ENCODE peak calls at places on chromosome 17, in nine cellular contexts. One of them, this sample, is unnamed.
A peak's percentile ranks its signal among the peaks of the same experiment; 100 is the strongest.

GRCh38 chr17:16378631-16379282 is 2.1 kb upstream of the UBB start:
- DNase-seq in astrocyte of the spinal cord: no peak
- DNase-seq in coronary artery: no peak
- DNase-seq in HFF-Myc: no peak
- DNase-seq in HCT116: no peak
- DNase-seq in ovary: no peak
- DNase-seq in endodermal cell: peak; percentile 73
- DNase-seq in IMR-90: no peak
- DNase-seq in fibroblast of mammary gland: no peak
- DNase-seq in this sample: no peak

GRCh38 chr17:82690786-82691489 is 7.6 kb downstream of the RAB40B start:
- DNase-seq in astrocyte of the spinal cord: no peak
- DNase-seq in coronary artery: no peak
- DNase-seq in HFF-Myc: no peak
- DNase-seq in HCT116: no peak
- DNase-seq in ovary: no peak
- DNase-seq in endodermal cell: no peak
- DNase-seq in IMR-90: no peak
- DNase-seq in fibroblast of mammary gland: no peak
- DNase-seq in this sample: no peak

GRCh38 chr17:74340470-74341023 is 14.5 kb downstream of the KIF19 start:
- DNase-seq in astrocyte of the spinal cord: no peak
- DNase-seq in coronary artery: no peak
- DNase-seq in HFF-Myc: no peak
- DNase-seq in HCT116: no peak
- DNase-seq in ovary: no peak
- DNase-seq in endodermal cell: no peak
- DNase-seq in IMR-90: no peak
- DNase-seq in fibroblast of mammary gland: no peak
- DNase-seq in this sample: no peak

GRCh38 chr17:72056727-72057290 is 64.0 kb upstream of the SOX9 start:
- DNase-seq in astrocyte of the spinal cord: no peak
- DNase-seq in coronary artery: no peak
- DNase-seq in HFF-Myc: no peak
- DNase-seq in HCT116: no peak
- DNase-seq in ovary: no peak
- DNase-seq in endodermal cell: peak; percentile 74
- DNase-seq in IMR-90: no peak
- DNase-seq in fibroblast of mammary gland: no peak
- DNase-seq in this sample: no peak

GRCh38 chr17:77963441-77963840 is 4.9 kb downstream of the TNRC6C start:
- DNase-seq in astrocyte of the spinal cord: peak; percentile 95
- DNase-seq in coronary artery: no peak
- DNase-seq in HFF-Myc: peak; percentile 66
- DNase-seq in HCT116: no peak
- DNase-seq in ovary: peak; percentile 44
- DNase-seq in endodermal cell: no peak
- DNase-seq in IMR-90: peak; percentile 93
- DNase-seq in fibroblast of mammary gland: peak; percentile 91
- DNase-seq in this sample: peak; percentile 66

GRCh38 chr17:47949197-47949759 is 7.9 kb downstream of the PNPO start:
- DNase-seq in astrocyte of the spinal cord: peak; percentile 83
- DNase-seq in coronary artery: peak; percentile 87
- DNase-seq in HFF-Myc: no peak
- DNase-seq in HCT116: peak; percentile 67
- DNase-seq in ovary: peak; percentile 95
- DNase-seq in endodermal cell: peak; percentile 99
- DNase-seq in IMR-90: peak; percentile 82
- DNase-seq in fibroblast of mammary gland: peak; percentile 76
- DNase-seq in this sample: no peak

GRCh38 chr17:48003686-48004120 is 32.8 kb downstream of the CDK5RAP3 start:
- DNase-seq in astrocyte of the spinal cord: no peak
- DNase-seq in coronary artery: no peak
- DNase-seq in HFF-Myc: no peak
- DNase-seq in HCT116: no peak
- DNase-seq in ovary: no peak
- DNase-seq in endodermal cell: peak; percentile 80
- DNase-seq in IMR-90: no peak
- DNase-seq in fibroblast of mammary gland: no peak
- DNase-seq in this sample: no peak

GRCh38 chr17:82561429-82562035 is 42.0 kb downstream of the FOXK2 start:
- DNase-seq in astrocyte of the spinal cord: no peak
- DNase-seq in coronary artery: no peak
- DNase-seq in HFF-Myc: no peak
- DNase-seq in HCT116: no peak
- DNase-seq in ovary: no peak
- DNase-seq in endodermal cell: peak; percentile 53
- DNase-seq in IMR-90: no peak
- DNase-seq in fibroblast of mammary gland: no peak
- DNase-seq in this sample: no peak

GRCh38 chr17:4565209-4566141 is 5.1 kb upstream of the GGT6 start:
- DNase-seq in astrocyte of the spinal cord: peak; percentile 70
- DNase-seq in coronary artery: no peak
- DNase-seq in HFF-Myc: peak; percentile 67
- DNase-seq in HCT116: peak; percentile 84
- DNase-seq in ovary: peak; percentile 62
- DNase-seq in endodermal cell: peak; percentile 90
- DNase-seq in IMR-90: peak; percentile 75
- DNase-seq in fibroblast of mammary gland: peak; percentile 81
- DNase-seq in this sample: no peak

GRCh38 chr17:4560837-4561241 is 462 bp upstream of the GGT6 start:
- DNase-seq in astrocyte of the spinal cord: no peak
- DNase-seq in coronary artery: no peak
- DNase-seq in HFF-Myc: no peak
- DNase-seq in HCT116: no peak
- DNase-seq in ovary: peak; percentile 74
- DNase-seq in endodermal cell: peak; percentile 83
- DNase-seq in IMR-90: no peak
- DNase-seq in fibroblast of mammary gland: peak; percentile 42
- DNase-seq in this sample: no peak

GRCh38 chr17:4559851-4560820 is at the start of gene GGT6:
- DNase-seq in astrocyte of the spinal cord: no peak
- DNase-seq in coronary artery: no peak
- DNase-seq in HFF-Myc: no peak
- DNase-seq in HCT116: no peak
- DNase-seq in ovary: peak; percentile 59
- DNase-seq in endodermal cell: no peak
- DNase-seq in IMR-90: no peak
- DNase-seq in fibroblast of mammary gland: no peak
- DNase-seq in this sample: no peak

GRCh38 chr17:4559139-4559791 is 1.1 kb downstream of the GGT6 start:
- DNase-seq in astrocyte of the spinal cord: no peak
- DNase-seq in coronary artery: no peak
- DNase-seq in HFF-Myc: no peak
- DNase-seq in HCT116: no peak
- DNase-seq in ovary: no peak
- DNase-seq in endodermal cell: no peak
- DNase-seq in IMR-90: no peak
- DNase-seq in fibroblast of mammary gland: no peak
- DNase-seq in this sample: no peak

DNA sequence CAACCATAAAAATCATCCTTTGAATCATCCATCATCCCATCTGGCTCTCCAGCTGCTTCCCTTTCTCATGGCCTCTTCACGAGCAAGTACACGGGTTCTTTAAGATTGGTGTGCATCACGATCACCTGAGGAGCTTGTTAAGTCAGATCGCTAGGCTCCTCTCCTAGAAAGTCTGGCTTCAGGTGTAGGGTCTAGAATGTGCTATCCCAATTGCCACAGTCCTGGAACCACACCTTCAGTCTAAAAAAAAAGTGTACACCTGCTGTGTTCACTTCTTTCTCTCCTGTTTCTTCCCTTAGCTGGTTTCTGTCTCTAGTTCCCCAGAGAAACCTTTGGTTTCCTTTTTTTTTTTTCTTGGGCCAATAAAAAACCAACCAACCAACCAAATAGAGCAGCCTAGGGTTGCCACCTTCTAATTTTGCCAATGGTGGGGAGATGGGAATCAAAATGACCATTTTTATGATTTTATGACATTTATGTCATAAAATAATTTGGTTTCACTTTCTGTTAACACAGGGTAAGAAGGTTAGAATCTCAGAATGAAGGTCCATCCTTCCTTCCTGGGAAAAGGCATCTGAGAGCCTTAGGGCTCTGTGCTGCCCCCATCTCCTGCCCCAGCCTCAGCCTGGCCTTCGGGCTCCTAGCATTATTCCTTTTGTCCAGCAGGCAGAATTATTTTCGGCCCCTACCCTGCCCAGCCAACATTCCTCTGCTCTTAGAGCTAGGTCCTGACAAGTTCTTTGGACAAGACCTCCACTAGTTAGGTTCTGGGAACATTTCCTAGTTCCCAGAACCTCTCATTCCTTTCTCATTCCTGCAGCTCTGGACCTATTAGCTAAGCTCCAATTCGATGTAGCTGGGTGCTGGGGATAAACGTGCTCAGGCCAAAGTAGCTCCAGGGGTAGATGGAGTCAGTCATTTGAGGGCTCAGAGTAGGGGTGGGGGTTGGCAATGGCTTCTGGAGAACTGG is 1.9 kb upstream of the GGT6 start:
- DNase-seq in astrocyte of the spinal cord: no peak
- DNase-seq in coronary artery: no peak
- DNase-seq in HFF-Myc: no peak
- DNase-seq in HCT116: no peak
- DNase-seq in ovary: no peak
- DNase-seq in endodermal cell: no peak
- DNase-seq in IMR-90: no peak
- DNase-seq in fibroblast of mammary gland: no peak
- DNase-seq in this sample: no peak
- H3K4me3 ChIP-seq in astrocyte of the spinal cord: no peak overlapping the region
- H3K4me3 ChIP-seq in coronary artery: no peak overlapping the region
- H3K4me3 ChIP-seq in HFF-Myc: no peak overlapping the region
- H3K4me3 ChIP-seq in HCT116: no peak overlapping the region
- H3K4me3 ChIP-seq in ovary: no peak overlapping the region
- H3K4me3 ChIP-seq in endodermal cell: no peak overlapping the region
- H3K4me3 ChIP-seq in IMR-90: no peak overlapping the region
- H3K4me3 ChIP-seq in fibroblast of mammary gland: no peak overlapping the region
- H3K4me3 ChIP-seq in this sample: no peak overlapping the region

DNA sequence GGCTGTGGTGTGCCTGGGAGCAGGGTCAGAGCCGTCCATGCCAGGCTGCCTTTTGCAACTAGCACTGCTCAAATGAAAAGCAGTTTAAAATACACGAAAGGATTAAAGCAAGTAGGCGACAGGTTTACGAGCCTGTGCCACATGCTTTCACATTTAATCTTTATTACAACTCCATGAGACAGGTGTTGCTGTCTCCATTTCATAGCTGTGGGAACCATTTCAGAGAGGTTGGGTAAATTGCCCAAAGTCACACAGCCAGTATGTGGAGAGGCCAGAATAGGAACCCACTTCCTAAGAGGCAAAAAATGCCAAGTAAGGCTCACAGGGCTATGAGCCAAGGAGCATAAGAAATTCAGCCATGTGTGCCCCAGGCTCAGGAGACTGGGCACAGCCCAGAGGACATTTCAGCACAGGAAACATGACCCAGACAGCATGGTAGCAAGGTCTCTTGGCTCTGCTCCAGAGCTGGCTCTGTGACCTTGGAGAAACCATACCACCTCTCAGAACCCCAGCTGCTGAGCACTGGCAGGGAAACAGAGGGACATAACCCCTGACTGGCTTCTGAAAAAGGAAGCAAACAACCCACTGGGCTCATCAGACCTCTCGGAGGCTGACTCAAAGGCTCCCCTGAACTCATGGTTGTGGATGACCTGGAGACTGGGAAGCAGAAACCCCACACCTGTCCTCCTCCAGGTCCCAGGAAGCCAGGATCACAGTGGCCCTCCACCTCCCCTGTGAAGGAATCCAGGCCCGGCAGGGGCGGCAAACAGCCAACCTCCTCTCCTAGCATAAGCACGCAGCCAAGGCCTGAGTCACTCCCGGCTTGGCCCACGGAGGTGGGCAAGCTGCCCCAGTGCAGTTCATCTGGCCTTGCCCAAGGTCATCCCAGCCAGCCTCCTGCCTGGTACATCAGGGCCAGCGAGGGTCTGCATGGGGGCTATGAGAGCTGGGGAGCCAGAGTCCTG is 40.3 kb upstream of the MRPS23 start:
- DNase-seq in astrocyte of the spinal cord: peak; percentile 86
- DNase-seq in coronary artery: peak; percentile 95
- DNase-seq in HFF-Myc: no peak
- DNase-seq in HCT116: peak; percentile 67
- DNase-seq in ovary: peak; percentile 82
- DNase-seq in endodermal cell: peak; percentile 75
- DNase-seq in IMR-90: peak; percentile 86
- DNase-seq in fibroblast of mammary gland: peak; percentile 81
- DNase-seq in this sample: no peak
- TF ChIP-seq CTCF in astrocyte of the spinal cord: no peak
- TF ChIP-seq CTCF in coronary artery: no peak
- TF ChIP-seq CTCF in HFF-Myc: no peak
- TF ChIP-seq CTCF in HCT116: no peak
- TF ChIP-seq CTCF in ovary: peak; percentile 18
- TF ChIP-seq CTCF in endodermal cell: no peak
- TF ChIP-seq CTCF in IMR-90: no peak
- TF ChIP-seq CTCF in fibroblast of mammary gland: no peak
- TF ChIP-seq CTCF in this sample: no peak

DNA sequence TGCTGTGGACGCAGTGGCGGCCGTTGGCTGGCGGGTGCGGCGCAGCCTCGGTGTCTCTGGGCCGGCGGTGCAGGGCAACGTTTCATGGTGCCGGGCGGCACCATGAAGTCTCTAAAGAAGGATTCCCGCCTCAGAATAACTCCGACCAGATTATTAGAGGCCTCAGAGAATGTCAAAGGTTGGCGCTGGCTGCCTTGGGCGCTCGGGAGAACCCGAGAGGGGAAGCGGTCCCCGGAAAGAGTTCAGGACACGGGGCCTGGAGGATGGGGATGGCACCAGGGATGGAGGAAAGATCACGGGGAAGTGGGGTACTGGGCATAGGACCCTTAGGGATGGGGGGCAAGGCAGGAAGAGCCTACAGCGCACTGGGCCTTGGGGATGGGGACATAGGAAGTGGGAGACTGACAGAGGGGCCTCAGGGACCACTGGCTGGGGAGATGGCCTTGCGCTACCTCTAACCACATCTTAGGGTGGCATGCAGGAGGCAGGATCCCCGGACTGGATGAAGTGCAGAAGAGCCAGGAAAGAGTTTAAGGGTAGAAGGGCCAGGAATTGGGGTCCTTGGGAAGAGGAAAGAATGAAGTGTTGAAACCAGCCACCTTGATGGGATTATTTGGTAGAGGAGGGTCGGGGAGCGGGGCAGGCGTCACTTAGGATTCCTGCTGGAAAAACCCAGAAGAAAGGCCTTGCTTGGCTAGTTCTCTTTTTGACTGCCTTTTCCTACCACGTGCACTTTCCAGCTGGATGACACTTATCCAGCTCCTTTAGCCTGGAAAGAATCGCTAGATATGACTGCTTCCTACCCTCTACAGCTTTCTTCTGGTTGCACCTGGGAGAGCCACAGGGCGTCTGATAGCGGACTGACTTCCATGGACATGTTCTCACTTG is 578 bp downstream of the MYCBPAP start:
- DNase-seq in astrocyte of the spinal cord: no peak
- DNase-seq in coronary artery: peak; percentile 72
- DNase-seq in HFF-Myc: no peak
- DNase-seq in HCT116: no peak
- DNase-seq in ovary: no peak
- DNase-seq in endodermal cell: no peak
- DNase-seq in IMR-90: no peak
- DNase-seq in fibroblast of mammary gland: no peak
- DNase-seq in this sample: no peak
- H3K4me3 ChIP-seq in astrocyte of the spinal cord: peak overlapping the region; percentile 43
- H3K4me3 ChIP-seq in coronary artery: peak overlapping the region; percentile 92
- H3K4me3 ChIP-seq in HFF-Myc: peak overlapping the region; percentile 44
- H3K4me3 ChIP-seq in HCT116: no peak overlapping the region
- H3K4me3 ChIP-seq in ovary: peak overlapping the region; percentile 61
- H3K4me3 ChIP-seq in endodermal cell: peak overlapping the region; percentile 80
- H3K4me3 ChIP-seq in IMR-90: peak overlapping the region; percentile 43
- H3K4me3 ChIP-seq in fibroblast of mammary gland: peak overlapping the region; percentile 42
- H3K4me3 ChIP-seq in this sample: peak overlapping the region; percentile 38

DNA sequence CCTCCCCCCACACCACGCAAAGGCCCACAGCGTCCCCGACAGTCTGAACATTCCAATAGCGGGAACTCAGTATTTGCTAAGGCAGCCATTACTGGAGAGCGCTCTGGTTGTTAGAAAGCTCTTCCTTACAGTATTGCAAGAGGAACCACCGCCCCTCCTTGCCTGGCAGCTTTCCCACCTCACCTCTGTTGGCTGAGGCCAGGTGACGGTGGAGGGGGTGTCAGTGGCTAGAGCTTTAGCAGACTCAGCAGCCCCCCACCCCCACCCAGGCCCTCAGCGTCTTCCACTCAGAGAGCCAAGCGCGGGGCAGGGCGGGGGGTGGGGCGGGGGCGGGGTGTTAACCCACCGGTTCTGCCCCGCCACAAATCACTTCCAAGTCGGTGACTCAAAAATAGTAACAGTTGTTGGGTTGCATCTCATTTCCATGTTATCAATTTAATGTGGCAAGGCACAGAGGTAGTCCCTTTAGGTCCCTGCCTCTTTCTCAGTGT is 2.3 kb upstream of the PLEKHH3 start:
- DNase-seq in astrocyte of the spinal cord: peak; percentile 53
- DNase-seq in coronary artery: no peak
- DNase-seq in HFF-Myc: no peak
- DNase-seq in HCT116: no peak
- DNase-seq in ovary: peak; percentile 59
- DNase-seq in endodermal cell: peak; percentile 88
- DNase-seq in IMR-90: peak; percentile 39
- DNase-seq in fibroblast of mammary gland: peak; percentile 59
- DNase-seq in this sample: no peak
- TF ChIP-seq CTCF in astrocyte of the spinal cord: no peak
- TF ChIP-seq CTCF in coronary artery: no peak
- TF ChIP-seq CTCF in HFF-Myc: no peak
- TF ChIP-seq CTCF in HCT116: no peak
- TF ChIP-seq CTCF in ovary: no peak
- TF ChIP-seq CTCF in endodermal cell: no peak
- TF ChIP-seq CTCF in IMR-90: no peak
- TF ChIP-seq CTCF in fibroblast of mammary gland: no peak
- TF ChIP-seq CTCF in this sample: peak; percentile 4